ENCODE peak calls at places on chromosomes 16 and 17, in six cellular contexts. Q is GM23248, C is neural progenitor cell, S is PC-3, Y is HepG2, R is MM.1S. N is an unnamed sample.
A peak's percentile ranks its signal among the peaks of the same experiment; 100 is the strongest.

GRCh38 chr16:50547340-50547865 is 793 bp upstream of the NKD1 start:
- DNase-seq in Q (no peak), C (peak; percentile 77), S (peak; percentile 4), Y (peak; percentile 94), R (peak; percentile 69), N (no peak)

GRCh38 chr17:77725851-77726250 is 232.7 kb upstream of the TNRC6C start:
- DNase-seq in Q (no peak), C (no peak), S (no peak), Y (no peak), R (no peak), N (no peak)

GRCh38 chr16:81836279-81837054 is 57.4 kb downstream of the PLCG2 start:
- DNase-seq in Q (no peak), C (no peak), S (no peak), Y (no peak), R (peak; percentile 51), N (no peak)

GRCh38 chr17:50925296-50925891 is 59.2 kb upstream of the TOB1 start:
- DNase-seq in Q (no peak), C (no peak), S (no peak), Y (no peak), R (peak; percentile 43), N (no peak)

GRCh38 chr17:76268015-76268749 is 3.0 kb downstream of the UBALD2 start:
- DNase-seq in Q (peak; percentile 90), C (no peak), S (no peak), Y (no peak), R (no peak), N (peak; percentile 87)

GRCh38 chr17:14590458-14591250 is 289.8 kb downstream of the HS3ST3B1 start:
- DNase-seq in Q (no peak), C (no peak), S (no peak), Y (no peak), R (no peak), N (no peak)

GRCh38 chr17:45745843-45746494 is 38.2 kb upstream of the CRHR1 start:
- DNase-seq in Q (no peak), C (peak; percentile 22), S (no peak), Y (no peak), R (no peak), N (no peak)

GRCh38 chr17:17508019-17508535 is 11.9 kb upstream of the RASD1 start:
- DNase-seq in Q (no peak), C (no peak), S (no peak), Y (no peak), R (no peak), N (no peak)

GRCh38 chr17:57109393-57110151 is 24.5 kb downstream of the AKAP1 start:
- DNase-seq in Q (no peak), C (peak; percentile 42), S (no peak), Y (no peak), R (no peak), N (no peak)

GRCh38 chr17:40341808-40342574 is 22.5 kb downstream of the GJD3 start:
- DNase-seq in Q (peak; percentile 86), C (peak; percentile 84), S (peak; percentile 41), Y (peak; percentile 64), R (no peak), N (no peak)

GRCh38 chr17:51961689-51962088 is 196.8 kb downstream of the CA10 start:
- DNase-seq in Q (no peak), C (no peak), S (no peak), Y (no peak), R (no peak), N (no peak)

GRCh38 chr16:30922960-30923535 is 324 bp upstream of the FBXL19 start:
- DNase-seq in Q (peak; percentile 100), C (peak; percentile 100), S (peak; percentile 98), Y (peak; percentile 99), R (peak; percentile 99), N (peak; percentile 100)

GRCh38 chr17:55442953-55443683 is 21.5 kb upstream of the MMD start:
- DNase-seq in Q (no peak), C (no peak), S (no peak), Y (peak; percentile 60), R (no peak), N (no peak)

GRCh38 chr17:61410100-61410551 is 10.5 kb downstream of the TBX2 start:
- DNase-seq in Q (no peak), C (no peak), S (no peak), Y (no peak), R (no peak), N (no peak)

GRCh38 chr17:61411114-61411943 is 11.7 kb downstream of the TBX2 start:
- DNase-seq in Q (peak; percentile 76), C (peak; percentile 87), S (peak; percentile 86), Y (no peak), R (peak; percentile 39), N (peak; percentile 48)

GRCh38 chr17:61409301-61410099 is 9.9 kb downstream of the TBX2 start:
- DNase-seq in Q (peak; percentile 90), C (peak; percentile 87), S (peak; percentile 84), Y (no peak), R (peak; percentile 67), N (peak; percentile 53)

GRCh38 chr17:61411944-61412859 is 12.6 kb downstream of the TBX2 start:
- DNase-seq in Q (peak; percentile 89), C (peak; percentile 92), S (peak; percentile 89), Y (peak; percentile 64), R (peak; percentile 75), N (peak; percentile 81)

DNA sequence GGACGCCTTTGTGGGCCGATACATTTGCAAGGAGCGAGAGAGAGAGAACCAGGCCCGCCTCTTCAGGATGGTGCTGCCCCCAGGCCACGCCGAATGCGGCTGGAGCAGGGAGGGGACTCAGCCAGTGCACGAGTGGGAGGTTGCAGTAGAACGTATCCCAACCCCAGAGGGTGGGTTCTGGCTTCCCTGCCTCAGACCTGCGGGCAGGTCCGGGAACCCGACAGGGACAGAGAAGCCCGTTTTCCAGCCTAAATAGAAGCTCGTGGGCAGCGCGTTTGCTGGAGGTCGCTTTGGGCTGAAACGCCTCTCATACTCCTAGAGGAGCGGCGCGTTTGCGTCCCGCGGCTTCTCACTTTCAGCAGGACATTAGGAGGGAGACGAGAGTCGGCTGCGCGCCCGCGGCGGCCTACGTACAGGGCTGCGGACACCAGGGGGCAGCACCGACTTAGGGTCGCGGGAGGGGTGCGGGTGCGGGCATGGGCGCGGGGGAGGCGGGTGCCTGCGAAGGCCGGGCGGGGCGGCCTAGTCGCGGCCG is 11.0 kb downstream of the TBX2 start:
- DNase-seq in Q (peak; percentile 75), C (peak; percentile 89), S (no peak), Y (no peak), R (peak; percentile 59), N (no peak)
- H2AFZ ChIP-seq in Q (peak overlapping the region; percentile 42), C (peak overlapping the region; percentile 22), S (no peak overlapping the region), Y (no peak overlapping the region), R (peak overlapping the region; percentile 42), N (no peak overlapping the region)

DNA sequence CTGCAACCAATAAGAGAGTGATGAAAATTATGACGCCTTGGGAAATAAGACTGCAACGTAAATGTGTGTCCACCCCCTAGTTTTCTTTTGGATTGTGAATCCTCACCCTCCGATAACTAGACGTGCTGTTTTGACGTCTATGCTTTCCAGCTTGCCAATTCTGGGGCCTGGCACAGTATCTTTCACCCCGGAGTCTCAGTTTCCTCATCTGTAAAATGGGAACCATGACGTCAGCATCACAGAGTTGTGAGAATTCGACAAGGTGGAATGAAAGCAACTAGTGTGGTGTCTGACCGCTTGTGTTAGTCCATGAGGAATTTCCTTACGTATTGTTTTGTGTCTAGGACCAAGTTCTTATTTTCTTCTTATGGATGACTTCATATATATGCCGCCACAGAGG is 37.7 kb downstream of the WWOX start:
- DNase-seq in Q (no peak), C (no peak), S (no peak), Y (no peak), R (no peak), N (no peak)
- H3K79me2 ChIP-seq in Q (no peaks in the 10 kb centered on the region), C (no peaks in the 10 kb centered on the region), S (no peaks in the 10 kb centered on the region), Y (no peaks in the 10 kb centered on the region), R (no peaks in the 10 kb centered on the region), N (no peaks in the 10 kb centered on the region)

GRCh38 chr16:84845496-84846002 is 25.8 kb downstream of the CRISPLD2 start:
- DNase-seq in Q (no peak), C (peak; percentile 61), S (no peak), Y (no peak), R (no peak), N (no peak)

GRCh38 chr16:84844561-84845495 is 25.0 kb downstream of the CRISPLD2 start:
- DNase-seq in Q (no peak), C (peak; percentile 85), S (no peak), Y (no peak), R (no peak), N (no peak)

GRCh38 chr16:84843149-84844048 is 23.6 kb downstream of the CRISPLD2 start:
- DNase-seq in Q (no peak), C (no peak), S (no peak), Y (no peak), R (no peak), N (no peak)

GRCh38 chr16:84842516-84843148 is 22.8 kb downstream of the CRISPLD2 start:
- DNase-seq in Q (no peak), C (no peak), S (no peak), Y (no peak), R (no peak), N (peak; percentile 31)

GRCh38 chr16:84844049-84844350 is 24.2 kb downstream of the CRISPLD2 start:
- DNase-seq in Q (no peak), C (no peak), S (no peak), Y (no peak), R (no peak), N (no peak)
- H3K4me1 ChIP-seq in Q (peaks cover 4% of the 10 kb centered on the region), C (peaks cover 57% of the 10 kb centered on the region), S (peaks cover 12% of the 10 kb centered on the region), Y (peaks cover 6% of the 10 kb centered on the region), R (no peaks in the 10 kb centered on the region), N (peaks cover 15% of the 10 kb centered on the region)

GRCh38 chr16:79848739-79849518 is 248.4 kb upstream of the MAF start:
- DNase-seq in Q (no peak), C (no peak), S (no peak), Y (no peak), R (no peak), N (no peak)
- H2AFZ ChIP-seq in Q (no peak overlapping the region), C (no peak overlapping the region), S (no peak overlapping the region), Y (no peak overlapping the region), R (no peak overlapping the region), N (no peak overlapping the region)

DNA sequence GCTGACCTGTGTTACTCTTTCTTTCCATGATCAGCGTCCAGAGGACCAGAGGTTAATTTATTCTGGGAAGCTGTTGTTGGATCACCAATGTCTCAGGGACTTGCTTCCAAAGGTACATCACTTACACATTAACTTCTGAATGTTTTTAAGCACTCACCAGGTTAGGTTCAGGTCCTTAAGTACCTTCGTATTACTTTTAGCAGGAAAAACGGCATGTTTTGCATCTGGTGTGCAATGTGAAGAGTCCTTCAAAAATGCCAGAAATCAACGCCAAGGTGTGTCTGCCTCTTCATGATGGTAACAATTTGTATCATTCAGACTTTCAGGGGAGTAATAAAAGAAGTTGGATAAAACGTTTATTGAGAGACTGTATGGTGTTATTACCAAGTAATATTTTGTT is 3.3 kb downstream of the HERPUD1 start:
- DNase-seq in Q (no peak), C (no peak), S (no peak), Y (no peak), R (no peak), N (no peak)
- H3K79me2 ChIP-seq in Q (peaks cover 81% of the 10 kb centered on the region), C (peaks cover 28% of the 10 kb centered on the region), S (peaks cover 43% of the 10 kb centered on the region), Y (peaks cover 66% of the 10 kb centered on the region), R (peaks cover 81% of the 10 kb centered on the region), N (peaks cover 72% of the 10 kb centered on the region)

N was measured in mammary epithelial cell.